ENCODE peak calls at places on chromosomes 13 and 19, in six cellular contexts. W is activated CD8-positive, alpha-beta memory T cell treated with anti-CD3 and anti-CD28 coated beads for 48 hours; U is CD4-positive, CD25-positive, alpha-beta regulatory T cell; V is HT1080; Y is CD8-positive, alpha-beta T cell; E is A172. N is an unnamed sample.

GRCh38 chr19:19274146-19274545 is 1.0 kb upstream of the TM6SF2 start:
- DNase-seq in W (no peak), U (no peak), V (no peak), Y (no peak), E (no peak), N (no peak)

GRCh38 chr19:32921624-32922023 is 50.1 kb downstream of the CEP89 start:
- DNase-seq in W (no peak), U (no peak), V (no peak), Y (no peak), E (no peak), N (no peak)

GRCh38 chr19:55494172-55494761 is 6.0 kb downstream of the SSC5D start:
- DNase-seq in W (no peak), U (no peak), V (no peak), Y (no peak), E (no peak), N (no peak)

GRCh38 chr19:54024660-54025059 is 33.2 kb downstream of the CACNG6 start:
- DNase-seq in W (no peak), U (no peak), V (peak; percentile 68), Y (no peak), E (no peak), N (no peak)

GRCh38 chr13:39013462-39013861 is 22.8 kb upstream of the STOML3 start:
- DNase-seq in W (no peak), U (no peak), V (no peak), Y (no peak), E (no peak), N (no peak)

GRCh38 chr13:31261241-31261640 is 61.5 kb downstream of the B3GLCT start:
- DNase-seq in W (no peak), U (no peak), V (no peak), Y (no peak), E (no peak), N (no peak)

GRCh38 chr13:71879945-71880344 is 12.9 kb upstream of the DACH1 start:
- DNase-seq in W (no peak), U (no peak), V (no peak), Y (no peak), E (no peak), N (no peak)

GRCh38 chr19:5001547-5002131 is 32.7 kb downstream of the KDM4B start:
- DNase-seq in W (no peak), U (no peak), V (peak; percentile 35), Y (peak; percentile 9), E (peak; percentile 65), N (no peak)

GRCh38 chr13:94412870-94413269 is 66.6 kb downstream of the DCT start:
- DNase-seq in W (no peak), U (no peak), V (no peak), Y (no peak), E (no peak), N (no peak)

GRCh38 chr13:110576736-110577476 is 15.4 kb upstream of the RAB20 start:
- DNase-seq in W (no peak), U (no peak), V (peak; percentile 11), Y (no peak), E (no peak), N (no peak)

GRCh38 chr19:40831502-40832430 is 18.5 kb downstream of the CYP2A6 start:
- DNase-seq in W (no peak), U (no peak), V (peak; percentile 96), Y (no peak), E (peak; percentile 92), N (peak; percentile 7)

N was measured in SW 1271.